ENCODE peak calls at places on chromosomes 2 and 18, in nine cellular contexts. One of them, this sample, is unnamed.

GRCh38 chr2:36530178-36530982 is 67.6 kb downstream of the FEZ2 start:
- DNase-seq in amygdala: no peak
- DNase-seq in fibroblast of the conjunctiva: peak; percentile 12
- DNase-seq in sigmoid colon: no peak
- DNase-seq in ureter: no peak
- DNase-seq in AG04449: peak; percentile 40
- DNase-seq in LoVo: no peak
- DNase-seq in stimulated activated CD4-positive, alpha-beta T cell treated with anti-CD3 and anti-CD28 coated beads, Interleukin-15, amount 100 ng/mL, for 1 hour: no peak
- DNase-seq in CD4-positive, alpha-beta memory T cell: no peak
- DNase-seq in this sample: no peak

GRCh38 chr2:230865766-230866703 is 1.3 kb downstream of the ITM2C start:
- DNase-seq in amygdala: no peak
- DNase-seq in fibroblast of the conjunctiva: no peak
- DNase-seq in sigmoid colon: no peak
- DNase-seq in ureter: peak; percentile 75
- DNase-seq in AG04449: no peak
- DNase-seq in LoVo: peak; percentile 81
- DNase-seq in stimulated activated CD4-positive, alpha-beta T cell treated with anti-CD3 and anti-CD28 coated beads, Interleukin-15, amount 100 ng/mL, for 1 hour: no peak
- DNase-seq in CD4-positive, alpha-beta memory T cell: peak; percentile 32
- DNase-seq in this sample: no peak

GRCh38 chr2:68418855-68419254 is 48.2 kb downstream of the FBXO48 start:
- DNase-seq in amygdala: no peak
- DNase-seq in fibroblast of the conjunctiva: no peak
- DNase-seq in sigmoid colon: no peak
- DNase-seq in ureter: no peak
- DNase-seq in AG04449: no peak
- DNase-seq in LoVo: no peak
- DNase-seq in stimulated activated CD4-positive, alpha-beta T cell treated with anti-CD3 and anti-CD28 coated beads, Interleukin-15, amount 100 ng/mL, for 1 hour: no peak
- DNase-seq in CD4-positive, alpha-beta memory T cell: no peak
- DNase-seq in this sample: no peak

GRCh38 chr2:197145471-197146056 is 165.0 kb downstream of the ANKRD44 start:
- DNase-seq in amygdala: no peak
- DNase-seq in fibroblast of the conjunctiva: no peak
- DNase-seq in sigmoid colon: no peak
- DNase-seq in ureter: no peak
- DNase-seq in AG04449: no peak
- DNase-seq in LoVo: no peak
- DNase-seq in stimulated activated CD4-positive, alpha-beta T cell treated with anti-CD3 and anti-CD28 coated beads, Interleukin-15, amount 100 ng/mL, for 1 hour: no peak
- DNase-seq in CD4-positive, alpha-beta memory T cell: peak; percentile 43
- DNase-seq in this sample: no peak

GRCh38 chr2:46296216-46296839 is 879 bp upstream of the EPAS1 start:
- DNase-seq in amygdala: no peak
- DNase-seq in fibroblast of the conjunctiva: no peak
- DNase-seq in sigmoid colon: peak; percentile 79
- DNase-seq in ureter: peak; percentile 67
- DNase-seq in AG04449: no peak
- DNase-seq in LoVo: no peak
- DNase-seq in stimulated activated CD4-positive, alpha-beta T cell treated with anti-CD3 and anti-CD28 coated beads, Interleukin-15, amount 100 ng/mL, for 1 hour: no peak
- DNase-seq in CD4-positive, alpha-beta memory T cell: no peak
- DNase-seq in this sample: peak; percentile 80

GRCh38 chr2:120778244-120778643 is 42.6 kb downstream of the GLI2 start:
- DNase-seq in amygdala: no peak
- DNase-seq in fibroblast of the conjunctiva: no peak
- DNase-seq in sigmoid colon: no peak
- DNase-seq in ureter: no peak
- DNase-seq in AG04449: no peak
- DNase-seq in LoVo: no peak
- DNase-seq in stimulated activated CD4-positive, alpha-beta T cell treated with anti-CD3 and anti-CD28 coated beads, Interleukin-15, amount 100 ng/mL, for 1 hour: no peak
- DNase-seq in CD4-positive, alpha-beta memory T cell: no peak
- DNase-seq in this sample: no peak

GRCh38 chr2:217291259-217291658 is 431.4 kb upstream of the TNP1 start:
- DNase-seq in amygdala: no peak
- DNase-seq in fibroblast of the conjunctiva: no peak
- DNase-seq in sigmoid colon: no peak
- DNase-seq in ureter: no peak
- DNase-seq in AG04449: no peak
- DNase-seq in LoVo: peak; percentile 31
- DNase-seq in stimulated activated CD4-positive, alpha-beta T cell treated with anti-CD3 and anti-CD28 coated beads, Interleukin-15, amount 100 ng/mL, for 1 hour: no peak
- DNase-seq in CD4-positive, alpha-beta memory T cell: no peak
- DNase-seq in this sample: no peak

GRCh38 chr2:38178142-38178541 is 102.2 kb upstream of the CYP1B1 start:
- DNase-seq in amygdala: no peak
- DNase-seq in fibroblast of the conjunctiva: peak; percentile 66
- DNase-seq in sigmoid colon: peak; percentile 70
- DNase-seq in ureter: no peak
- DNase-seq in AG04449: no peak
- DNase-seq in LoVo: no peak
- DNase-seq in stimulated activated CD4-positive, alpha-beta T cell treated with anti-CD3 and anti-CD28 coated beads, Interleukin-15, amount 100 ng/mL, for 1 hour: no peak
- DNase-seq in CD4-positive, alpha-beta memory T cell: no peak
- DNase-seq in this sample: peak; percentile 75

GRCh38 chr2:111685342-111685741 is 198.7 kb downstream of the ANAPC1 start:
- DNase-seq in amygdala: no peak
- DNase-seq in fibroblast of the conjunctiva: no peak
- DNase-seq in sigmoid colon: no peak
- DNase-seq in ureter: no peak
- DNase-seq in AG04449: no peak
- DNase-seq in LoVo: no peak
- DNase-seq in stimulated activated CD4-positive, alpha-beta T cell treated with anti-CD3 and anti-CD28 coated beads, Interleukin-15, amount 100 ng/mL, for 1 hour: no peak
- DNase-seq in CD4-positive, alpha-beta memory T cell: no peak
- DNase-seq in this sample: no peak

GRCh38 chr2:98514879-98515570 is 70.4 kb downstream of the INPP4A start:
- DNase-seq in amygdala: no peak
- DNase-seq in fibroblast of the conjunctiva: no peak
- DNase-seq in sigmoid colon: peak; percentile 62
- DNase-seq in ureter: no peak
- DNase-seq in AG04449: no peak
- DNase-seq in LoVo: no peak
- DNase-seq in stimulated activated CD4-positive, alpha-beta T cell treated with anti-CD3 and anti-CD28 coated beads, Interleukin-15, amount 100 ng/mL, for 1 hour: no peak
- DNase-seq in CD4-positive, alpha-beta memory T cell: no peak
- DNase-seq in this sample: no peak

GRCh38 chr2:163347982-163348842 is 387.6 kb downstream of the FIGN start:
- DNase-seq in amygdala: peak; percentile 11
- DNase-seq in fibroblast of the conjunctiva: peak; percentile 34
- DNase-seq in sigmoid colon: peak; percentile 90
- DNase-seq in ureter: peak; percentile 76
- DNase-seq in AG04449: peak; percentile 17
- DNase-seq in LoVo: no peak
- DNase-seq in stimulated activated CD4-positive, alpha-beta T cell treated with anti-CD3 and anti-CD28 coated beads, Interleukin-15, amount 100 ng/mL, for 1 hour: no peak
- DNase-seq in CD4-positive, alpha-beta memory T cell: no peak
- DNase-seq in this sample: peak; percentile 91

GRCh38 chr2:15673919-15674636 is 82.4 kb downstream of the DDX1 start:
- DNase-seq in amygdala: no peak
- DNase-seq in fibroblast of the conjunctiva: peak; percentile 13
- DNase-seq in sigmoid colon: no peak
- DNase-seq in ureter: no peak
- DNase-seq in AG04449: no peak
- DNase-seq in LoVo: peak; percentile 27
- DNase-seq in stimulated activated CD4-positive, alpha-beta T cell treated with anti-CD3 and anti-CD28 coated beads, Interleukin-15, amount 100 ng/mL, for 1 hour: no peak
- DNase-seq in CD4-positive, alpha-beta memory T cell: no peak
- DNase-seq in this sample: no peak

GRCh38 chr18:8501044-8501443 is 108.2 kb upstream of the RAB12 start:
- DNase-seq in amygdala: no peak
- DNase-seq in fibroblast of the conjunctiva: no peak
- DNase-seq in sigmoid colon: peak; percentile 51
- DNase-seq in ureter: no peak
- DNase-seq in AG04449: no peak
- DNase-seq in LoVo: no peak
- DNase-seq in stimulated activated CD4-positive, alpha-beta T cell treated with anti-CD3 and anti-CD28 coated beads, Interleukin-15, amount 100 ng/mL, for 1 hour: no peak
- DNase-seq in CD4-positive, alpha-beta memory T cell: no peak
- DNase-seq in this sample: no peak

GRCh38 chr2:97693476-97693875 is 19.9 kb upstream of the ZAP70 start:
- DNase-seq in amygdala: no peak
- DNase-seq in fibroblast of the conjunctiva: no peak
- DNase-seq in sigmoid colon: no peak
- DNase-seq in ureter: no peak
- DNase-seq in AG04449: no peak
- DNase-seq in LoVo: no peak
- DNase-seq in stimulated activated CD4-positive, alpha-beta T cell treated with anti-CD3 and anti-CD28 coated beads, Interleukin-15, amount 100 ng/mL, for 1 hour: no peak
- DNase-seq in CD4-positive, alpha-beta memory T cell: no peak
- DNase-seq in this sample: no peak

This sample was measured in right atrium auricular region.